ENCODE peak calls at places on chromosomes 7 and 10, in six cellular contexts. G is SK-N-SH, B is HCT116, Z is neural progenitor cell, J is MM.1S, X is GM23248. A is an unnamed sample.

GRCh38 chr10:102627446-102628293 is 16.6 kb upstream of the TRIM8 start:
- DNase-seq in G (peak), B (no peak), Z (peak), J (no peak), X (peak), A (peak)

GRCh38 chr7:35334511-35334910 is 80.6 kb upstream of the TBX20 start:
- DNase-seq in G (no peak), B (no peak), Z (no peak), J (no peak), X (no peak), A (peak)

GRCh38 chr7:11237742-11238141 is 264.1 kb downstream of the PHF14 start:
- DNase-seq in G (no peak), B (no peak), Z (no peak), J (no peak), X (no peak), A (no peak)

GRCh38 chr10:34941471-34942357 is 126.6 kb upstream of the PARD3 start:
- DNase-seq in G (no peak), B (no peak), Z (no peak), J (no peak), X (peak), A (no peak)

GRCh38 chr10:80177781-80178636 is 27.3 kb downstream of the ANXA11 start:
- DNase-seq in G (no peak), B (no peak), Z (no peak), J (no peak), X (peak), A (no peak)

GRCh38 chr10:4663162-4663992 is 162.6 kb upstream of the AKR1E2 start:
- DNase-seq in G (no peak), B (peak), Z (peak), J (no peak), X (peak), A (peak)

GRCh38 chr10:129853236-129853946 is 110.7 kb downstream of the EBF3 start:
- DNase-seq in G (peak), B (no peak), Z (no peak), J (no peak), X (peak), A (peak)

GRCh38 chr7:55142919-55143600 is 124.2 kb downstream of the EGFR start:
- DNase-seq in G (no peak), B (no peak), Z (no peak), J (no peak), X (no peak), A (no peak)

GRCh38 chr10:19347592-19347991 is 299.0 kb downstream of the MALRD1 start:
- DNase-seq in G (peak), B (no peak), Z (peak), J (no peak), X (peak), A (peak)

GRCh38 chr10:48842231-48842630 is 97.4 kb downstream of the LRRC18 start:
- DNase-seq in G (no peak), B (no peak), Z (no peak), J (no peak), X (no peak), A (no peak)

GRCh38 chr10:62069452-62070191 is 168.1 kb downstream of the ARID5B start:
- DNase-seq in G (no peak), B (no peak), Z (no peak), J (no peak), X (no peak), A (no peak)

GRCh38 chr7:17939670-17940301 is 508 bp downstream of the SNX13 start:
- DNase-seq in G (peak), B (no peak), Z (peak), J (peak), X (peak), A (peak)

GRCh38 chr10:24456319-24456718 is 247.4 kb downstream of the KIAA1217 start:
- DNase-seq in G (no peak), B (no peak), Z (no peak), J (no peak), X (peak), A (peak)

GRCh38 chr10:15293862-15294835 is 76.9 kb downstream of the FAM171A1 start:
- DNase-seq in G (no peak), B (no peak), Z (no peak), J (no peak), X (peak), A (no peak)
- H3K4me2 ChIP-seq in G (peak), B (no peak), Z (no peak), J (no peak), X (peak), A (no peak)

GRCh38 chr7:102404005-102404861 is 8.1 kb downstream of the PRKRIP1 start:
- DNase-seq in G (peak), B (peak), Z (peak), J (peak), X (peak), A (peak)
- H3K9ac ChIP-seq in G (no peak), B (no peak), Z (no peak), J (peak), X (no peak), A (no peak)

DNA sequence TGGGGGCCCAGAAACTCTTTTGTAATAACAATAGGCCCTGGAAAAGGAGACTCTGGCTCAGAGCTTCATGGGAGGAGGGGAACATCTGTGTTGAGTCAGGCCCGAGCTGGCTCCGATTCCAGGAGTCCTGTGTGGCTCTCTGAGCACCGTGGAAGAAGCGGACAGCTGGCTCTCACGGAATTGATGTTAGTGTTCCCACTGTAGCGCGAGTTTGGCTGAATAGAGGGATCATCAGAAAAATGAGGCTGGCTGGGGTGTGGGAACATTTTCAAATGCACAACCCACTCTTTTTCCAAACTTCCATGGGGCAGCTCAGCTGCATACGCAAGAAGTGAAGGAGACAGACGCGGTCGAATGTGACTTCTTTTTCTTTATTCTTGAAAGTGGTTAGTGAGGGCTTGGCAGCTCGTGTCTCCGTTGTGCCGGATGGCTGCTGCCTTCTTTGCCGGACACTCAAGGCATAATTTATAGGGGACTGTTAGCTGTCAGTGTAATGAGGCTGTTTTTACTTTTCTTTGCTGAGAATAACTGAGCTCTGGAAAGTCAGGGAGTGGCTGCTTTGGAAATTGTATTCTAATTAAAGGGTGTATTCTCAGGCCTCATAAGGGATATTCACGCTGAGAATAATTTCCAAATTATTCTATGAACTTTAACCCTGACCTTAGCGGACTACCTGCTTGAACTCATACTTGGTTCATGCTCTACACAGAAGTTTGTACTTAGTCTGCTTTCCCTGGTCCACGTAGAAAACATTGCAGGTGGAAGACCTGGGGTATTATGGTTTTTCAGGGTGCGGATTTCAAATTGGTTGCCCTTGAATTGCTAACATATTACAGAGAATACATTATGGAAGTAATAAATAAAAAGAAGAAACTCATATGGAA is 23.1 kb downstream of the MDFIC start:
- DNase-seq in G (no peak), B (no peak), Z (peak), J (no peak), X (peak), A (no peak)
- TF ChIP-seq EZH2phosphoT487 in G (no peak), B (no peak), Z (no peak), J (no peak), X (no peak), A (no peak)

GRCh38 chr10:121956111-121957061 is 18.6 kb downstream of the NSMCE4A start:
- DNase-seq in G (no peak), B (no peak), Z (no peak), J (no peak), X (peak), A (peak)
- H3K4me2 ChIP-seq in G (no peak), B (no peak), Z (no peak), J (no peak), X (peak), A (peak)

DNA sequence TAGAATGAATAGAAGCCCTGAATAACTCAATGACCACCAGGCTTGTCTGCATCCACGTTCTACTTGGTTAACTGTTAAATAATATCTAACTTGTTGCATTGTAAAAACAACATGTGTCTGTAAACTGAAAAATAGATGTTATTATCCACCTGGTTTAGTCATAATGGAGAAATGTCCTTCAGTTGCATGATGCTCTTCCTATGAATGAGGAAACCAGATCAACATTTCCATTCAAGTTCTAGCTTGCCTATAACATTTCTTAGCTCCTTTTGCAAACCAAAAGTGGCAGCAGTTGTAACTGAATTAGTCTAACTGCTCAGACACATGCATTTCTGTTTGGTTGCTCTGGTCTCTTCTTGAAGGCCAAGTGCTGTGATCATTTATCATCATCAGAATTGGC is 62.9 kb upstream of the BET1 start:
- DNase-seq in G (no peak), B (no peak), Z (no peak), J (no peak), X (no peak), A (no peak)
- H3K9ac ChIP-seq in G (no peak), B (no peak), Z (no peak), J (no peak), X (no peak), A (no peak)

DNA sequence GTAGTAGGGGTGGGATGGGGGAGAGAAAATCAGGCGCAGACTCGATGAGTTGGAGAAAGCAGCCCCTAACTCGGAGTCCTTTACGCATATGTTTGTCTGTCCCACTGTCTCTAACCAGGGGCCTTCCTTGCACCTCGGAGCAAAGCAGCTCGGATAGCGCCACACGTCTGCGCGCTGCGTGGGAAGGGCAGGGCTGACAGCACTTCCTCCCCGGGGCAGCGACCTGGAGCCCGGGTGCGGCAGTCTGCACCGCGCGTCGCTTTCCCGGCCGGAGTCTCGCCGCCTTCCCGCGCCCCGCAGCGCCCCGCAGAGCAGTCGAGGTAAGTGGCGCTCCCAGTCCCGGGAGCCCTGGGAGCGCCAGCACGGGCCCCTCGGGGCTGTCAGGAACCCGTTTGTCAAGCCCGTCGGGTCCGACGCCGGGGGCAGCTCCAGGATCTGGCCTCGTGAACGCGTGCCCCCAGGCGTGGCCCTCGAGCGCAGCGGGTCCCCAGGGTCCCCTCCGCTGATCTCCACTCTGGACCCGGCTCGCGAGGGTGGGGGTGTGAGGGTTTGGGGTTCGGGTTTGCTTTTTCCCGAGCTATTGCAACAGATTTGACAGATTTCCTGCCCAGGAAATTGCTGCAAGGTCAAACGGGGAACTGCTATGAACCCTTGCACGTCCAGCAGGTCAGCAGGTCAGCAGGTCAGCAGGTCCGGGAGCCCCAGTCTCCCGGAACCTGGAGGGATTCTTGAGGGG is 561 bp downstream of the APBB1IP start:
- DNase-seq in G (peak), B (no peak), Z (peak), J (no peak), X (peak), A (no peak)
- TF ChIP-seq EZH2phosphoT487 in G (no peak), B (no peak), Z (peak), J (no peak), X (no peak), A (no peak)